ENCODE peak calls at places on chromosomes 12 and 14, in ten cellular contexts. One of them, this sample, is unnamed.
A peak's percentile ranks its signal among the peaks of the same experiment; 100 is the strongest.

GRCh38 chr12:62522984-62523383 is 56.4 kb downstream of the MON2 start:
- DNase-seq in dorsolateral prefrontal cortex: no peak
- DNase-seq in hepatocyte: no peak
- DNase-seq in tibial artery: no peak
- DNase-seq in HTR-8/SVneo: no peak
- DNase-seq in cardiac muscle cell: peak; percentile 15
- DNase-seq in PC-3: peak; percentile 18
- DNase-seq in DMS153: no peak
- DNase-seq in astrocyte of the spinal cord: no peak
- DNase-seq in NCI-H2107: no peak
- DNase-seq in this sample: peak; percentile 41

GRCh38 chr14:90883782-90884181 is 67.6 kb upstream of the TTC7B start:
- DNase-seq in DMS153: no peak
- DNase-seq in PC-3: no peak
- DNase-seq in tibial artery: no peak
- DNase-seq in cardiac muscle cell: no peak
- DNase-seq in NCI-H2107: no peak
- DNase-seq in hepatocyte: no peak
- DNase-seq in HTR-8/SVneo: no peak
- DNase-seq in dorsolateral prefrontal cortex: no peak
- DNase-seq in astrocyte of the spinal cord: no peak
- DNase-seq in this sample: peak; percentile 32

GRCh38 chr14:26636571-26636970 is 38.7 kb upstream of the NOVA1 start:
- DNase-seq in hepatocyte: no peak
- DNase-seq in dorsolateral prefrontal cortex: no peak
- DNase-seq in tibial artery: no peak
- DNase-seq in PC-3: no peak
- DNase-seq in HTR-8/SVneo: no peak
- DNase-seq in cardiac muscle cell: peak; percentile 36
- DNase-seq in DMS153: no peak
- DNase-seq in astrocyte of the spinal cord: no peak
- DNase-seq in NCI-H2107: no peak
- DNase-seq in this sample: peak; percentile 17

GRCh38 chr12:104357431-104357952 is 54.0 kb downstream of the EID3 start:
- DNase-seq in cardiac muscle cell: peak; percentile 75
- DNase-seq in dorsolateral prefrontal cortex: no peak
- DNase-seq in HTR-8/SVneo: no peak
- DNase-seq in PC-3: peak; percentile 48
- DNase-seq in astrocyte of the spinal cord: no peak
- DNase-seq in NCI-H2107: no peak
- DNase-seq in tibial artery: no peak
- DNase-seq in hepatocyte: no peak
- DNase-seq in DMS153: no peak
- DNase-seq in this sample: no peak

GRCh38 chr12:13293086-13293485 is 96.6 kb downstream of the EMP1 start:
- DNase-seq in cardiac muscle cell: no peak
- DNase-seq in DMS153: no peak
- DNase-seq in tibial artery: no peak
- DNase-seq in NCI-H2107: no peak
- DNase-seq in dorsolateral prefrontal cortex: no peak
- DNase-seq in PC-3: no peak
- DNase-seq in astrocyte of the spinal cord: no peak
- DNase-seq in HTR-8/SVneo: no peak
- DNase-seq in hepatocyte: no peak
- DNase-seq in this sample: no peak

GRCh38 chr12:9364224-9365176 is 156.3 kb upstream of the PZP start:
- DNase-seq in hepatocyte: no peak
- DNase-seq in PC-3: peak; percentile 12
- DNase-seq in tibial artery: no peak
- DNase-seq in HTR-8/SVneo: no peak
- DNase-seq in astrocyte of the spinal cord: peak; percentile 87
- DNase-seq in DMS153: no peak
- DNase-seq in dorsolateral prefrontal cortex: peak; percentile 60
- DNase-seq in NCI-H2107: no peak
- DNase-seq in cardiac muscle cell: peak; percentile 59
- DNase-seq in this sample: peak; percentile 64

GRCh38 chr12:130043685-130044421 is 118.4 kb upstream of the FZD10 start:
- DNase-seq in DMS153: no peak
- DNase-seq in HTR-8/SVneo: no peak
- DNase-seq in hepatocyte: peak; percentile 38
- DNase-seq in PC-3: no peak
- DNase-seq in NCI-H2107: no peak
- DNase-seq in cardiac muscle cell: no peak
- DNase-seq in tibial artery: no peak
- DNase-seq in astrocyte of the spinal cord: no peak
- DNase-seq in dorsolateral prefrontal cortex: no peak
- DNase-seq in this sample: peak; percentile 11

GRCh38 chr14:105067140-105067968 is 2.1 kb upstream of the GPR132 start:
- DNase-seq in HTR-8/SVneo: peak; percentile 56
- DNase-seq in dorsolateral prefrontal cortex: no peak
- DNase-seq in PC-3: peak; percentile 30
- DNase-seq in hepatocyte: no peak
- DNase-seq in DMS153: no peak
- DNase-seq in tibial artery: no peak
- DNase-seq in cardiac muscle cell: no peak
- DNase-seq in NCI-H2107: no peak
- DNase-seq in astrocyte of the spinal cord: no peak
- DNase-seq in this sample: peak; percentile 81

GRCh38 chr12:101697930-101698781 is 716 bp downstream of the CHPT1 start:
- DNase-seq in hepatocyte: peak; percentile 68
- DNase-seq in HTR-8/SVneo: peak; percentile 19
- DNase-seq in astrocyte of the spinal cord: peak; percentile 26
- DNase-seq in cardiac muscle cell: peak; percentile 29
- DNase-seq in NCI-H2107: peak; percentile 5
- DNase-seq in dorsolateral prefrontal cortex: no peak
- DNase-seq in tibial artery: peak; percentile 53
- DNase-seq in PC-3: peak; percentile 48
- DNase-seq in DMS153: no peak
- DNase-seq in this sample: peak; percentile 53

GRCh38 chr14:24442240-24443052 is at the start of gene SDR39U1:
- DNase-seq in tibial artery: peak; percentile 98
- DNase-seq in PC-3: peak; percentile 99
- DNase-seq in astrocyte of the spinal cord: peak; percentile 99
- DNase-seq in DMS153: peak; percentile 98
- DNase-seq in cardiac muscle cell: peak; percentile 99
- DNase-seq in NCI-H2107: peak; percentile 99
- DNase-seq in dorsolateral prefrontal cortex: peak; percentile 96
- DNase-seq in hepatocyte: peak; percentile 100
- DNase-seq in HTR-8/SVneo: peak; percentile 92
- DNase-seq in this sample: peak; percentile 99

GRCh38 chr14:91113829-91114078 is at the start of gene DGLUCY:
- DNase-seq in hepatocyte: peak; percentile 86
- DNase-seq in astrocyte of the spinal cord: no peak
- DNase-seq in HTR-8/SVneo: peak; percentile 76
- DNase-seq in DMS153: no peak
- DNase-seq in cardiac muscle cell: peak; percentile 86
- DNase-seq in PC-3: no peak
- DNase-seq in tibial artery: peak; percentile 80
- DNase-seq in NCI-H2107: peak; percentile 91
- DNase-seq in dorsolateral prefrontal cortex: no peak
- DNase-seq in this sample: peak; percentile 80